ENCODE peak calls at places on chromosomes 2 and 18, in four cellular contexts. R is stimulated activated CD4-positive, alpha-beta T cell treated with anti-CD3 and anti-CD28 coated beads, Interleukin-4, amount 100 ng/mL, for 1 hour; S is Panc1; T is HFFc6. L is an unnamed sample.

GRCh38 chr2:224401641-224402342 is at the start of gene FAM124B:
- DNase-seq in T (peak), S (no peak), R (peak), L (peak)

GRCh38 chr2:32925976-32926707 is 20.6 kb upstream of the LTBP1 start:
- DNase-seq in T (no peak), S (no peak), R (no peak), L (no peak)

GRCh38 chr2:136327162-136327852 is 209.4 kb upstream of the CXCR4 start:
- DNase-seq in R (peak), T (no peak), S (no peak), L (peak)

GRCh38 chr18:40259073-40259472 is 1696.0 kb upstream of the PIK3C3 start:
- DNase-seq in S (no peak), R (no peak), T (no peak), L (no peak)

GRCh38 chr2:221808488-221808887 is 236.4 kb upstream of the EPHA4 start:
- DNase-seq in S (no peak), R (no peak), T (no peak), L (no peak)

GRCh38 chr2:216404010-216404618 is 8.2 kb upstream of the SMARCAL1 start:
- DNase-seq in T (peak), R (peak), S (peak), L (peak)

GRCh38 chr18:9417081-9417841 is 58.1 kb upstream of the RALBP1 start:
- DNase-seq in R (no peak), S (no peak), T (no peak), L (no peak)

GRCh38 chr2:215921884-215922283 is 91.5 kb downstream of the MREG start:
- DNase-seq in T (peak), S (no peak), R (no peak), L (no peak)

GRCh38 chr18:673317-673716 is 15.9 kb downstream of the TYMS start:
- DNase-seq in R (no peak), T (no peak), S (no peak), L (no peak)

L was measured in stimulated activated naive CD4-positive, alpha-beta T cell treated with Interleukin-2 at 50 U/mL for 16 hours.